ENCODE peak calls at places on chromosomes 4 and X, in six cellular contexts. J, K, F, X, S and N are unnamed samples.

GRCh38 chrX:140762061-140762460 is 52.5 kb downstream of the LINC00632 start:
- DNase-seq in K (peak; percentile 63), J (peak; percentile 36), X (peak; percentile 76), S (peak; percentile 25), F (no peak), N (no peak)

GRCh38 chr4:3371581-3372001 is 70.2 kb upstream of the HGFAC start:
- DNase-seq in K (peak; percentile 56), S (no peak), X (peak; percentile 14), J (no peak), F (no peak), N (peak; percentile 15)

GRCh38 chr4:152100378-152101201 is 339.8 kb upstream of the GATB start:
- DNase-seq in X (no peak), K (no peak), F (no peak), S (peak; percentile 30), J (no peak), N (no peak)

GRCh38 chr4:138053601-138054322 is 188.4 kb downstream of the SLC7A11 start:
- DNase-seq in S (no peak), X (peak; percentile 91), F (no peak), J (no peak), K (peak; percentile 70), N (no peak)

GRCh38 chr4:78936989-78937388 is 2.2 kb downstream of the PAQR3 start:
- DNase-seq in F (no peak), S (no peak), J (no peak), X (no peak), K (no peak), N (no peak)

GRCh38 chrX:12249997-12250396 is 111.7 kb downstream of the FRMPD4 start:
- DNase-seq in K (no peak), J (no peak), X (peak; percentile 58), F (no peak), S (no peak), N (no peak)

GRCh38 chrX:37830371-37830770 is 17.0 kb downstream of the DYNLT3 start:
- DNase-seq in X (no peak), S (no peak), K (no peak), F (no peak), J (no peak), N (no peak)

GRCh38 chr4:134936014-134936413 is 734.4 kb upstream of the PABPC4L start:
- DNase-seq in K (no peak), F (no peak), S (no peak), J (no peak), X (no peak), N (no peak)

GRCh38 chr4:68951078-68951805 is at the start of gene UGT2A3:
- DNase-seq in J (no peak), K (no peak), S (peak; percentile 87), X (no peak), F (no peak), N (no peak)

GRCh38 chr4:175504316-175504715 is 307.7 kb downstream of the GPM6A start:
- DNase-seq in S (no peak), F (no peak), J (no peak), K (no peak), X (peak; percentile 41), N (no peak)

GRCh38 chr4:137676357-137676998 is 144.2 kb upstream of the PCDH18 start:
- DNase-seq in X (no peak), J (no peak), K (no peak), F (no peak), S (no peak), N (no peak)

GRCh38 chr4:82591592-82591991 is 29.8 kb upstream of the TMEM150C start:
- DNase-seq in K (no peak), J (no peak), S (no peak), X (no peak), F (no peak), N (no peak)

GRCh38 chrX:38285649-38286048 is 41.7 kb downstream of the RPGR start:
- DNase-seq in J (no peak), X (no peak), S (no peak), K (no peak), F (no peak), N (no peak)

GRCh38 chr4:56909083-56909981 is 1.6 kb downstream of the REST start:
- DNase-seq in F (peak; percentile 51), X (peak; percentile 56), J (peak; percentile 65), S (peak; percentile 32), K (peak; percentile 80), N (peak; percentile 81)

GRCh38 chr4:186304816-186305520 is 39.0 kb downstream of the F11 start:
- DNase-seq in J (no peak), F (no peak), K (no peak), X (peak; percentile 36), S (no peak), N (no peak)

GRCh38 chrX:104806346-104806745 is 240.3 kb downstream of the IL1RAPL2 start:
- DNase-seq in J (no peak), F (no peak), K (peak; percentile 46), S (no peak), X (no peak), N (no peak)

GRCh38 chrX:30938295-30938694 is 49.2 kb upstream of the TAB3 start:
- DNase-seq in J (no peak), F (no peak), K (no peak), S (peak; percentile 33), X (no peak), N (no peak)

GRCh38 chrX:13533726-13534125 is 35.7 kb upstream of the EGFL6 start:
- DNase-seq in K (no peak), J (no peak), X (peak; percentile 38), S (no peak), F (no peak), N (no peak)

GRCh38 chr4:27643101-27643500 is 782.5 kb downstream of the STIM2 start:
- DNase-seq in X (no peak), F (no peak), K (no peak), S (no peak), J (no peak), N (no peak)

GRCh38 chrX:1102786-1103185 is 109.7 kb downstream of the CRLF2 start:
- DNase-seq in F (no peak), X (no peak), J (no peak), S (no peak), K (peak; percentile 24), N (no peak)

GRCh38 chr4:140308366-140309123 is 64.9 kb upstream of the SCOC start:
- DNase-seq in K (no peak), X (peak; percentile 95), J (peak; percentile 61), F (peak; percentile 66), S (peak; percentile 44), N (peak; percentile 73)